ENCODE peak calls at places on chromosomes 16 and 17, in nine cellular contexts. I is aorta; D is effector memory CD8-positive, alpha-beta T cell; Y is T follicular helper cell; M is GM03348; B is prostate gland; J is fibroblast of villous mesenchyme; O is right lobe of liver; P is stimulated activated CD4-positive, alpha-beta T cell treated with anti-CD3 and anti-CD28 coated beads, Interleukin-15, amount 100 ng/mL, for 1 hour. Z is an unnamed sample.
A peak's percentile ranks its signal among the peaks of the same experiment; 100 is the strongest.

GRCh38 chr16:87178977-87179376 is 138.2 kb downstream of the C16orf95 start:
- DNase-seq in J (peak; percentile 62), Y (no peak), D (no peak), M (peak; percentile 44), O (peak; percentile 66), P (no peak), I (peak; percentile 89), B (no peak), Z (no peak)

GRCh38 chr17:17824780-17825614 is 11.8 kb downstream of the SREBF1 start:
- DNase-seq in M (peak; percentile 61), B (no peak), P (no peak), I (no peak), J (no peak), O (no peak), D (no peak), Y (no peak), Z (no peak)

GRCh38 chr17:8662973-8663372 is 32.4 kb upstream of the MYH10 start:
- DNase-seq in P (no peak), I (no peak), D (no peak), J (no peak), Y (no peak), M (no peak), B (no peak), O (no peak), Z (no peak)

GRCh38 chr17:65154770-65155589 is 17.8 kb downstream of the RGS9 start:
- DNase-seq in B (no peak), I (no peak), O (no peak), M (peak; percentile 34), Y (no peak), J (peak; percentile 59), D (no peak), P (no peak), Z (peak; percentile 29)

GRCh38 chr16:9836118-9836736 is 346.0 kb downstream of the GRIN2A start:
- DNase-seq in M (peak; percentile 49), P (no peak), I (no peak), D (no peak), J (peak; percentile 7), Y (no peak), O (no peak), B (no peak), Z (no peak)

GRCh38 chr17:17724991-17725852 is 44.0 kb downstream of the RAI1 start:
- DNase-seq in D (no peak), J (peak; percentile 80), P (no peak), M (no peak), B (no peak), I (no peak), Y (no peak), O (peak; percentile 66), Z (no peak)

GRCh38 chr17:42284020-42284369 is 4.3 kb upstream of the STAT5A start:
- DNase-seq in B (no peak), I (peak; percentile 13), M (no peak), O (no peak), P (no peak), D (no peak), Y (no peak), J (no peak), Z (no peak)

GRCh38 chr17:62070900-62071299 is 5.8 kb upstream of the MED13 start:
- DNase-seq in O (no peak), B (no peak), P (no peak), I (no peak), Y (no peak), J (no peak), D (no peak), M (no peak), Z (no peak)

GRCh38 chr17:7405882-7406825 is 1.5 kb upstream of the NLGN2 start:
- DNase-seq in P (no peak), B (no peak), D (no peak), I (no peak), M (no peak), J (no peak), O (no peak), Y (no peak), Z (no peak)

GRCh38 chr17:76735006-76735405 is 2.1 kb downstream of the SRSF2 start:
- DNase-seq in J (peak; percentile 74), D (no peak), M (no peak), Y (no peak), B (no peak), I (no peak), P (no peak), O (no peak), Z (no peak)

GRCh38 chr17:55702150-55702549 is 20.5 kb downstream of the TMEM100 start:
- DNase-seq in B (no peak), Y (no peak), P (no peak), D (no peak), O (no peak), M (no peak), I (no peak), J (peak; percentile 51), Z (no peak)

GRCh38 chr16:72972878-72973571 is 74.9 kb downstream of the ZFHX3 start:
- DNase-seq in P (no peak), Y (no peak), M (no peak), D (no peak), J (no peak), O (no peak), B (peak; percentile 48), I (no peak), Z (no peak)

GRCh38 chr16:2777231-2777902 is at the start of gene ELOB:
- DNase-seq in O (peak; percentile 93), I (peak; percentile 97), P (peak; percentile 88), Y (peak; percentile 83), B (peak; percentile 80), J (peak; percentile 82), D (peak; percentile 80), M (peak; percentile 99), Z (peak; percentile 18)

GRCh38 chr16:78952630-78953029 is 647.9 kb downstream of the MAF start:
- DNase-seq in M (no peak), Y (no peak), B (no peak), D (no peak), I (no peak), J (no peak), O (no peak), P (no peak), Z (no peak)